ENCODE peak calls at places on chromosomes 7 and 10, in six cellular contexts. C is H1, L is HCT116, J is K562, O is SK-N-SH, X is GM12878. Y is an unnamed sample.

GRCh38 chr10:70472799-70473452 is 5.6 kb upstream of the PALD1 start:
- DNase-seq in C (no peak), L (no peak), J (no peak), O (no peak), X (no peak), Y (no peak)

GRCh38 chr10:129033790-129034272 is 433.2 kb upstream of the MGMT start:
- DNase-seq in C (no peak), L (no peak), J (peak), O (no peak), X (no peak), Y (no peak)

GRCh38 chr7:97285348-97285747 is 167.8 kb downstream of the SDHAF3 start:
- DNase-seq in C (no peak), L (no peak), J (no peak), O (no peak), X (no peak), Y (no peak)

GRCh38 chr7:30093351-30094019 is 41.3 kb upstream of the MTURN start:
- DNase-seq in C (no peak), L (no peak), J (no peak), O (no peak), X (no peak), Y (no peak)

GRCh38 chr7:140659727-140660396 is 12.9 kb upstream of the ADCK2 start:
- DNase-seq in C (no peak), L (no peak), J (no peak), O (no peak), X (no peak), Y (no peak)

GRCh38 chr10:73888514-73888913 is 14.2 kb upstream of the CAMK2G start:
- DNase-seq in C (no peak), L (no peak), J (no peak), O (no peak), X (no peak), Y (no peak)

GRCh38 chr10:127407551-127407950 is 141.6 kb upstream of the NPS start:
- DNase-seq in C (no peak), L (no peak), J (no peak), O (no peak), X (no peak), Y (no peak)

GRCh38 chr7:51645298-51645697 is 328.7 kb upstream of the COBL start:
- DNase-seq in C (no peak), L (no peak), J (no peak), O (no peak), X (no peak), Y (no peak)

GRCh38 chr10:117865945-117866344 is 180.8 kb downstream of the RAB11FIP2 start:
- DNase-seq in C (no peak), L (no peak), J (no peak), O (peak), X (no peak), Y (no peak)

GRCh38 chr10:117860135-117860534 is 186.6 kb downstream of the RAB11FIP2 start:
- DNase-seq in C (no peak), L (no peak), J (no peak), O (no peak), X (no peak), Y (no peak)

DNA sequence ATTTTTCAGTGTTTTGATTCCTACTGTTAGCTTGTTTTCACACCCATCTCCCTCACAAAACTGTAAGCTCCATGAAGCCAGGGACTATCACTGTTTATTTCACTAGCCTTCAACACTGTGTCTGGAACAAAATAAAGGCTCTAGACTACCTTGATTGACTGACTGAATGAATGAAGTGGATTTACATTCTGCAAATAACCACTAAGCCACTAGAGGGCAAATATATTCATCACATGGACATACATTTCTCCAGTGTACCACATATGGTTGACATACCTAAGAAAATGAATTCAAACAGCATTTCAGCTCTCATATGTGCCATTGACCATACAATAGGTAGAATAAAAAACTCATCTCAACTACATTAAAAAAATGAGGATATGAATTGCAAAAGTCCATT is 185.9 kb downstream of the RAB11FIP2 start:
- DNase-seq in C (no peak), L (peak), J (peak), O (peak), X (no peak), Y (peak)
- TF ChIP-seq YY1 in C (no peak), L (no peak), J (no peak), O (no peak), X (no peak), Y (no peak)

GRCh38 chr7:133139350-133139749 is 57.5 kb upstream of the CHCHD3 start:
- DNase-seq in C (peak), L (peak), J (peak), O (no peak), X (no peak), Y (peak)
- TF ChIP-seq CTCF in C (peak), L (peak), J (peak), O (peak), X (no peak), Y (no peak)

GRCh38 chr7:133602291-133602690 is 349.4 kb downstream of the EXOC4 start:
- DNase-seq in C (no peak), L (no peak), J (no peak), O (no peak), X (no peak), Y (no peak)

GRCh38 chr7:133601607-133602006 is 348.7 kb downstream of the EXOC4 start:
- DNase-seq in C (no peak), L (no peak), J (no peak), O (no peak), X (no peak), Y (no peak)
- TF ChIP-seq YY1 in C (no peak), L (no peak), J (no peak), O (no peak), X (no peak), Y (no peak)

GRCh38 chr7:91046322-91047088 is 217.7 kb upstream of the FZD1 start:
- DNase-seq in C (no peak), L (no peak), J (no peak), O (no peak), X (no peak), Y (no peak)
- TF ChIP-seq CTCF in C (no peak), L (peak), J (no peak), O (peak), X (no peak), Y (no peak)

GRCh38 chr10:89476676-89477075 is 58.7 kb downstream of the SLC16A12 start:
- DNase-seq in C (no peak), L (no peak), J (no peak), O (no peak), X (no peak), Y (peak)

GRCh38 chr10:89480047-89480446 is 55.3 kb downstream of the SLC16A12 start:
- DNase-seq in C (no peak), L (no peak), J (no peak), O (no peak), X (no peak), Y (no peak)

GRCh38 chr10:89479255-89479654 is 56.1 kb downstream of the SLC16A12 start:
- DNase-seq in C (no peak), L (no peak), J (no peak), O (no peak), X (no peak), Y (no peak)

GRCh38 chr10:89478085-89478738 is 57.2 kb downstream of the SLC16A12 start:
- DNase-seq in C (peak), L (no peak), J (no peak), O (no peak), X (no peak), Y (no peak)

GRCh38 chr10:89478739-89479116 is 56.7 kb downstream of the SLC16A12 start:
- DNase-seq in C (no peak), L (no peak), J (no peak), O (no peak), X (no peak), Y (no peak)
- TF ChIP-seq YY1 in C (no peak), L (no peak), J (no peak), O (no peak), X (no peak), Y (no peak)

GRCh38 chr7:964401-965231 is 10.1 kb upstream of the ADAP1 start:
- DNase-seq in C (no peak), L (no peak), J (no peak), O (peak), X (no peak), Y (peak)
- TF ChIP-seq CTCF in C (peak), L (peak), J (peak), O (peak), X (no peak), Y (peak)

DNA sequence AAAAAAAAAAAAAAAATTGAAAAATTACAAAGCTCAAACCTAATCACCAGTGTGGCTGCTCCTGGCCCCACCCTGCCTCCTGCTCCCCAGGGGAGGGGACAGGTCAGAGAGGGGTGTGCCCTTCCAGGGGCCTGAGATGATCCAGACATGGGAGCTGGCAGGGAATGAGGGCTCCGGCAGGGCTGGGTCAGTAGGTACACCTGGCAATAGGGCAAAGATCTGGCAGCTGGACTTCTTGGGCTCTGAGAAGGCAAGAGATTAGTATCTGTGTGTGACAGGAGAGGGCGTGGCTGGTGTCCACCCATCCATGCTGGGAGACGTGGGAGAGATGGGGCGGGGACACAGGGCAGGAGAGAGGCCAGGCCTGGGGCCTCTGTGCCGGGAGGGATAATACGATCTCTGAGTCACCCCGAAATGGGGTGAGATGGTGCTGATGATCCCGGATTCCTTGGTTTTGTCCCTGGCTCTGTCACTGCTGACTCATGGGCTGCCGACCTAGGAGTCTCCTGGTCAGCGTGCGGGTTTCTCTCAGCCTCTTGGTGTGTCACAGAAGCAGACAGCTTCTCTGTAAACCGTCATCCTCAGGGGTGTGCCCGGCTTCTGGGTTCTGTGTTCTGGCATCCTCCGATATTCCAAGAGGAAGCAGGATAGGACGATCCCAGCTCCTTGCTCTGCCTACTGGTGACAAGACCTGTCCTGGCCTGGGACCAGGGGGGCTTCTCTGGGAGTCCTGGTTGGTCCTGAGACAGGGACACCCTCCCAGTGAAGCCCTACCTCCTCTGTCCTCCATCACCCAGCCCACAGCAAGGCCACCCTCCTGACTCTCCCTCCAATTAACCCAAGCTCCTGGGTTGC is 8.2 kb upstream of the CLDN4 start:
- DNase-seq in C (no peak), L (peak), J (peak), O (peak), X (no peak), Y (peak)
- TF ChIP-seq YY1 in C (no peak), L (peak), J (no peak), O (no peak), X (no peak), Y (no peak)

GRCh38 chr10:49183596-49184542 is 4.3 kb downstream of the TMEM273 start:
- DNase-seq in C (no peak), L (no peak), J (peak), O (no peak), X (no peak), Y (no peak)
- TF ChIP-seq CTCF in C (no peak), L (no peak), J (no peak), O (no peak), X (no peak), Y (no peak)

GRCh38 chr7:5638994-5639393 is 142.5 kb downstream of the RNF216 start:
- DNase-seq in C (no peak), L (no peak), J (no peak), O (no peak), X (no peak), Y (no peak)
- TF ChIP-seq YY1 in C (no peak), L (no peak), J (no peak), O (no peak), X (no peak), Y (no peak)

GRCh38 chr10:21533577-21534475 is at the start of gene MLLT10:
- DNase-seq in C (peak), L (peak), J (peak), O (peak), X (peak), Y (peak)
- TF ChIP-seq CTCF in C (no peak), L (peak), J (peak), O (peak), X (no peak), Y (peak)

Y was measured in HepG2.